ENCODE peak calls at places on chromosomes 5 and 9, in seven cellular contexts. One of them, this sample, is unnamed.
A peak's percentile ranks its signal among the peaks of the same experiment; 100 is the strongest.

GRCh38 chr9:120257483-120257882 is 322.5 kb downstream of the CDK5RAP2 start:
- DNase-seq in keratinocyte: no peak
- DNase-seq in endothelial cell of umbilical vein: no peak
- DNase-seq in GM12878: no peak
- DNase-seq in PC-3: no peak
- DNase-seq in fibroblast of lung: peak; percentile 25
- DNase-seq in GM23248: peak; percentile 61
- DNase-seq in this sample: no peak

GRCh38 chr9:114898741-114899140 is 31.6 kb downstream of the TNFSF8 start:
- DNase-seq in endothelial cell of umbilical vein: peak; percentile 81
- DNase-seq in fibroblast of lung: no peak
- DNase-seq in keratinocyte: no peak
- DNase-seq in PC-3: no peak
- DNase-seq in GM23248: no peak
- DNase-seq in GM12878: no peak
- DNase-seq in this sample: peak; percentile 96

GRCh38 chr9:31325778-31326177 is 1058.7 kb upstream of the ACO1 start:
- DNase-seq in PC-3: no peak
- DNase-seq in GM12878: no peak
- DNase-seq in endothelial cell of umbilical vein: no peak
- DNase-seq in fibroblast of lung: no peak
- DNase-seq in keratinocyte: no peak
- DNase-seq in GM23248: no peak
- DNase-seq in this sample: no peak

GRCh38 chr5:59749782-59750520 is 143.6 kb downstream of the PDE4D start:
- DNase-seq in fibroblast of lung: peak; percentile 46
- DNase-seq in keratinocyte: no peak
- DNase-seq in PC-3: no peak
- DNase-seq in GM23248: peak; percentile 29
- DNase-seq in GM12878: no peak
- DNase-seq in endothelial cell of umbilical vein: no peak
- DNase-seq in this sample: no peak

GRCh38 chr9:76223749-76224340 is 170.4 kb downstream of the RFK start:
- DNase-seq in PC-3: no peak
- DNase-seq in fibroblast of lung: peak; percentile 17
- DNase-seq in GM23248: peak; percentile 6
- DNase-seq in keratinocyte: no peak
- DNase-seq in GM12878: no peak
- DNase-seq in endothelial cell of umbilical vein: no peak
- DNase-seq in this sample: no peak

GRCh38 chr5:60178101-60178500 is 284.6 kb upstream of the PDE4D start:
- DNase-seq in PC-3: no peak
- DNase-seq in fibroblast of lung: peak; percentile 29
- DNase-seq in GM12878: no peak
- DNase-seq in GM23248: no peak
- DNase-seq in keratinocyte: no peak
- DNase-seq in endothelial cell of umbilical vein: peak; percentile 41
- DNase-seq in this sample: no peak

GRCh38 chr9:3240651-3241268 is 285.0 kb downstream of the RFX3 start:
- DNase-seq in GM23248: peak; percentile 68
- DNase-seq in keratinocyte: no peak
- DNase-seq in PC-3: peak; percentile 70
- DNase-seq in endothelial cell of umbilical vein: peak; percentile 67
- DNase-seq in GM12878: peak; percentile 35
- DNase-seq in fibroblast of lung: peak; percentile 58
- DNase-seq in this sample: peak; percentile 77

GRCh38 chr9:126117158-126117425 is 209.5 kb upstream of the MVB12B start:
- DNase-seq in endothelial cell of umbilical vein: no peak
- DNase-seq in fibroblast of lung: no peak
- DNase-seq in PC-3: no peak
- DNase-seq in keratinocyte: no peak
- DNase-seq in GM23248: no peak
- DNase-seq in GM12878: no peak
- DNase-seq in this sample: no peak

GRCh38 chr9:121331549-121331948 is 38.5 kb downstream of the STOM start:
- DNase-seq in endothelial cell of umbilical vein: no peak
- DNase-seq in PC-3: no peak
- DNase-seq in GM23248: peak; percentile 29
- DNase-seq in keratinocyte: no peak
- DNase-seq in fibroblast of lung: no peak
- DNase-seq in GM12878: no peak
- DNase-seq in this sample: no peak

GRCh38 chr9:38208206-38208901 is 139.3 kb upstream of the SHB start:
- DNase-seq in endothelial cell of umbilical vein: no peak
- DNase-seq in GM12878: no peak
- DNase-seq in GM23248: no peak
- DNase-seq in keratinocyte: no peak
- DNase-seq in fibroblast of lung: no peak
- DNase-seq in PC-3: no peak
- DNase-seq in this sample: no peak

GRCh38 chr9:35689351-35689600 is 449 bp downstream of the TPM2 start:
- DNase-seq in GM23248: no peak
- DNase-seq in fibroblast of lung: no peak
- DNase-seq in endothelial cell of umbilical vein: no peak
- DNase-seq in GM12878: no peak
- DNase-seq in PC-3: no peak
- DNase-seq in keratinocyte: no peak
- DNase-seq in this sample: no peak

GRCh38 chr5:75031366-75031765 is 21.0 kb downstream of the GCNT4 start:
- DNase-seq in endothelial cell of umbilical vein: no peak
- DNase-seq in GM12878: no peak
- DNase-seq in keratinocyte: no peak
- DNase-seq in PC-3: no peak
- DNase-seq in fibroblast of lung: no peak
- DNase-seq in GM23248: no peak
- DNase-seq in this sample: no peak

GRCh38 chr5:127562252-127562651 is 44.8 kb downstream of the PRRC1 start:
- DNase-seq in GM23248: no peak
- DNase-seq in GM12878: no peak
- DNase-seq in keratinocyte: no peak
- DNase-seq in PC-3: peak; percentile 19
- DNase-seq in fibroblast of lung: peak; percentile 12
- DNase-seq in endothelial cell of umbilical vein: peak; percentile 12
- DNase-seq in this sample: no peak

GRCh38 chr9:132408521-132408920 is 1.5 kb upstream of the CFAP77 start:
- DNase-seq in endothelial cell of umbilical vein: no peak
- DNase-seq in GM12878: no peak
- DNase-seq in PC-3: no peak
- DNase-seq in GM23248: no peak
- DNase-seq in keratinocyte: no peak
- DNase-seq in fibroblast of lung: no peak
- DNase-seq in this sample: no peak

DNA sequence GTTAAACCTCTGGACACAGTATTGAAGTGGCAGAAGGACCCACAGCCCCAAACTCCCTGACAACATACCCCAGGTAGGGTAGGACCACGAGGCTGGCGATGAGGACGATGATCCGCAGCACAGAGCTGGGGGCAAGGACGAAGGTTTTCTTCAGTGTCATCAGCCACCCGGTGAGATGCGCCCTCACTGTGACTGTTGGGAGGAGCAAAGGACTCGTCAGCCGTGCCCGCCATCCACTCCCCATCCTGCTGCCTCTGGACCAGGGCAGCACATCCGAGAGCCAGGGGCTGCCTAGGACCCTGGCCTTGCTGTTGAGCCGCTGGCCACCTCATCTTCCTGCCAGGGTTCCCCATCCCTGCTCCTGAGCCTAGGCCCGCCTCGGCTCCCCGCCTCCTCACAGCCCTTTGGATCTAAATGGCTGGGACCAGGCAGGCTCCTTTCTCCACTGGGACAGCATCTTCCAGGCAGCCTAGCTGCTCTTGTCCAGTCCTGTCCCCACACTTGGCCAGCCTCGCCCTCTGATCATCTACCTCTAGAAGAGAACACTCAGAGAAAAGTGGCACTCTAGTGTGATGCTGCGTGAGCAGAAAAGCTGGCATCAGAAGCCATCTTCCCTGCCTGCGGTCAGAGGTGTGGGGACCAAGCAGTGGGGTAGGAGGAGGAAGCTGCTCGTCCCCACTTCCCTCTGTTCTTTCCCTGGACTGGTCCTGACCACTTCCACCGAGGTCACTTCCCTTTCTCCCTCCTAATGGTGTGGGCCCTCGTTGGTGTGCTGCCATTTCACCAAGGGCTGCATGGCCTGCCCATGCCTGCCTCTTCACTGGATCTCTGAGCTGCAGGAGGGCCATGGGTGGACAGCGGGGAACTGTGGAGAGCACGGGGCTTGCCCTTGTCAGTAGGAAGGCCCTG is 49.2 kb downstream of the OTULIN start:
- DNase-seq in keratinocyte: no peak
- DNase-seq in GM23248: no peak
- DNase-seq in fibroblast of lung: no peak
- DNase-seq in GM12878: no peak
- DNase-seq in endothelial cell of umbilical vein: no peak
- DNase-seq in PC-3: no peak
- DNase-seq in this sample: no peak
- H3K27ac ChIP-seq in keratinocyte: no peak overlapping the region
- H3K27ac ChIP-seq in GM23248: no peak overlapping the region
- H3K27ac ChIP-seq in fibroblast of lung: no peak overlapping the region
- H3K27ac ChIP-seq in GM12878: no peak overlapping the region
- H3K27ac ChIP-seq in endothelial cell of umbilical vein: no peak overlapping the region
- H3K27ac ChIP-seq in PC-3: no peak overlapping the region
- H3K27ac ChIP-seq in this sample: no peak overlapping the region

GRCh38 chr5:132747693-132748440 is 641 bp downstream of the CCNI2 start:
- DNase-seq in PC-3: no peak
- DNase-seq in GM12878: no peak
- DNase-seq in endothelial cell of umbilical vein: no peak
- DNase-seq in GM23248: no peak
- DNase-seq in keratinocyte: no peak
- DNase-seq in fibroblast of lung: no peak
- DNase-seq in this sample: no peak
- TF ChIP-seq EZH2 in PC-3: no peak
- TF ChIP-seq EZH2 in GM12878: no peak
- TF ChIP-seq EZH2 in endothelial cell of umbilical vein: peak; percentile 55
- TF ChIP-seq EZH2 in GM23248: no peak
- TF ChIP-seq EZH2 in keratinocyte: no peak
- TF ChIP-seq EZH2 in fibroblast of lung: peak; percentile 76
- TF ChIP-seq EZH2 in this sample: no peak

GRCh38 chr9:18907927-18908625 is 124.9 kb downstream of the SAXO1 start:
- DNase-seq in endothelial cell of umbilical vein: no peak
- DNase-seq in GM12878: no peak
- DNase-seq in GM23248: no peak
- DNase-seq in PC-3: no peak
- DNase-seq in keratinocyte: no peak
- DNase-seq in fibroblast of lung: no peak
- DNase-seq in this sample: no peak

GRCh38 chr9:18906656-18907395 is 126.2 kb downstream of the SAXO1 start:
- DNase-seq in endothelial cell of umbilical vein: no peak
- DNase-seq in PC-3: peak; percentile 45
- DNase-seq in GM23248: peak; percentile 85
- DNase-seq in keratinocyte: no peak
- DNase-seq in fibroblast of lung: peak; percentile 69
- DNase-seq in GM12878: no peak
- DNase-seq in this sample: no peak

GRCh38 chr9:18905883-18906649 is 126.9 kb downstream of the SAXO1 start:
- DNase-seq in GM23248: peak; percentile 32
- DNase-seq in GM12878: no peak
- DNase-seq in endothelial cell of umbilical vein: no peak
- DNase-seq in fibroblast of lung: peak; percentile 59
- DNase-seq in keratinocyte: no peak
- DNase-seq in PC-3: no peak
- DNase-seq in this sample: no peak

GRCh38 chr9:18909140-18910018 is 123.6 kb downstream of the SAXO1 start:
- DNase-seq in fibroblast of lung: no peak
- DNase-seq in GM12878: no peak
- DNase-seq in PC-3: no peak
- DNase-seq in keratinocyte: no peak
- DNase-seq in GM23248: no peak
- DNase-seq in endothelial cell of umbilical vein: no peak
- DNase-seq in this sample: no peak

DNA sequence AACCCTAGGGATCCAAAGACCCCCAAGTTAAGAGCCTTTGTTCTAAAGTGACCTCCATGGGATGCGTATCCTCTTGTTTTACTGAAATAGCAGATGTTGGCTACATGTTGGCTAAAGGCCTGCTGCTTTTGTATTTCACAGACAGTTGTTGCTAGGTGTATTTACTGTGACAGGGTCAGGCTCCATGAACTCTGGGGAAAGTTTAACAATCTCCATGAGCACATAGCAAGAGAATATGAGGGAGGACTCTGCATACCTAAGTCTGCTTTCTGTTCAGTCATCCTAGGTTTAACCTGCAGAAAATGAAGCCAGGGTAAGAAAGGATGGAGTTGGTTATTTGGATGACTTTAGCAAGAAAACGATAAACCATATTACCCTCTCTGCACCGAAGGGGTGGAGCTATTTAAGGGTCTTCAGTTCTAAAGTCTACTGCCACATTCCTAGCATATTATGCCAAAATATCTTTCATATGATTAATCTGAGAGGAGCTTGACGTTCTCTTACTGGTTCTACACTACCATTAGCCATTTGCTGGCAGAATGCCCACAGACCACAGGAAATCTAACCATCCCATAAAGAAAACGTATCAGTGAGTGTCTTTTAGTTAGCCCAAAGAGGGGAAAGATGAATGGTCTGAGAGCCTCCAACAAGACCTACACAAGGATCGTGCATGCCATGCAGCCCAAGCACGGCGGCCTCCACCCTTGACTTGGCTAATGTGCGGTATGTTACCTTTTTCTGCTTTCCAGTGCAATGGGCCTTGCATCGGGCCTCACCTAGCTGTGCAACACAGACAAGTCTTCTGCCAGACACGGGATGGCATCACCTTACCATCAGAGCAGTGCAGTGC is 127.8 kb downstream of the SAXO1 start:
- DNase-seq in endothelial cell of umbilical vein: no peak
- DNase-seq in fibroblast of lung: peak; percentile 81
- DNase-seq in GM12878: no peak
- DNase-seq in keratinocyte: no peak
- DNase-seq in GM23248: peak; percentile 58
- DNase-seq in PC-3: peak; percentile 53
- DNase-seq in this sample: no peak
- H3K27ac ChIP-seq in endothelial cell of umbilical vein: no peak overlapping the region
- H3K27ac ChIP-seq in fibroblast of lung: no peak overlapping the region
- H3K27ac ChIP-seq in GM12878: no peak overlapping the region
- H3K27ac ChIP-seq in keratinocyte: no peak overlapping the region
- H3K27ac ChIP-seq in GM23248: no peak overlapping the region
- H3K27ac ChIP-seq in PC-3: no peak overlapping the region
- H3K27ac ChIP-seq in this sample: no peak overlapping the region

GRCh38 chr5:115813719-115814118 is 2.7 kb downstream of the CDO1 start:
- DNase-seq in PC-3: no peak
- DNase-seq in keratinocyte: no peak
- DNase-seq in GM23248: no peak
- DNase-seq in endothelial cell of umbilical vein: no peak
- DNase-seq in GM12878: no peak
- DNase-seq in fibroblast of lung: peak; percentile 1
- DNase-seq in this sample: no peak

GRCh38 chr5:115815006-115815692 is 1.3 kb downstream of the CDO1 start:
- DNase-seq in keratinocyte: no peak
- DNase-seq in PC-3: no peak
- DNase-seq in endothelial cell of umbilical vein: peak; percentile 3
- DNase-seq in GM12878: no peak
- DNase-seq in fibroblast of lung: peak; percentile 56
- DNase-seq in GM23248: no peak
- DNase-seq in this sample: no peak

GRCh38 chr5:115815693-115816225 is 700 bp downstream of the CDO1 start:
- DNase-seq in fibroblast of lung: no peak
- DNase-seq in keratinocyte: no peak
- DNase-seq in PC-3: no peak
- DNase-seq in GM23248: peak; percentile 32
- DNase-seq in endothelial cell of umbilical vein: peak; percentile 9
- DNase-seq in GM12878: no peak
- DNase-seq in this sample: no peak

GRCh38 chr5:115818821-115819220 is 2.4 kb upstream of the CDO1 start:
- DNase-seq in fibroblast of lung: no peak
- DNase-seq in endothelial cell of umbilical vein: no peak
- DNase-seq in PC-3: no peak
- DNase-seq in keratinocyte: no peak
- DNase-seq in GM23248: no peak
- DNase-seq in GM12878: no peak
- DNase-seq in this sample: no peak

GRCh38 chr5:115816226-115817042 is at the start of gene CDO1:
- DNase-seq in fibroblast of lung: peak; percentile 78
- DNase-seq in PC-3: no peak
- DNase-seq in GM12878: no peak
- DNase-seq in endothelial cell of umbilical vein: peak; percentile 53
- DNase-seq in GM23248: peak; percentile 76
- DNase-seq in keratinocyte: no peak
- DNase-seq in this sample: no peak
- TF ChIP-seq EZH2 in fibroblast of lung: no peak
- TF ChIP-seq EZH2 in PC-3: no peak
- TF ChIP-seq EZH2 in GM12878: no peak
- TF ChIP-seq EZH2 in endothelial cell of umbilical vein: no peak
- TF ChIP-seq EZH2 in GM23248: no peak
- TF ChIP-seq EZH2 in keratinocyte: peak; percentile 81
- TF ChIP-seq EZH2 in this sample: no peak

This sample was measured in MM.1S.